ENCODE peak calls at places on chromosome 19, in seven cellular contexts. A is ovary, F is AG10803, U is AG04449, E is heart right ventricle, O is AG04450, C is ascending aorta. H is an unnamed sample.

GRCh38 chr19:21566073-21566472 is 60.7 kb downstream of the ZNF429 start:
- DNase-seq in A (no peak), F (no peak), U (no peak), E (no peak), O (no peak), C (no peak), H (no peak)

GRCh38 chr19:33373701-33374405 is at the start of gene CEBPG:
- DNase-seq in A (peak), F (peak), U (no peak), E (peak), O (no peak), C (no peak), H (no peak)

GRCh38 chr19:31938675-31939074 is 406.7 kb upstream of the ZNF507 start:
- DNase-seq in A (no peak), F (no peak), U (no peak), E (no peak), O (no peak), C (no peak), H (no peak)

GRCh38 chr19:35030257-35031071 is at the start of gene SCN1B:
- DNase-seq in A (peak), F (peak), U (no peak), E (peak), O (no peak), C (peak), H (no peak)

GRCh38 chr19:49690073-49690655 is 752 bp upstream of the CPT1C start:
- DNase-seq in A (no peak), F (no peak), U (no peak), E (no peak), O (no peak), C (no peak), H (no peak)

GRCh38 chr19:12983561-12984142 is 11.6 kb upstream of the NFIX start:
- DNase-seq in A (peak), F (peak), U (no peak), E (peak), O (peak), C (peak), H (no peak)

GRCh38 chr19:11423804-11424318 is 4.7 kb upstream of the RGL3 start:
- DNase-seq in A (no peak), F (no peak), U (no peak), E (no peak), O (no peak), C (no peak), H (no peak)

GRCh38 chr19:13692096-13692495 is 72.2 kb upstream of the MRI1 start:
- DNase-seq in A (no peak), F (peak), U (no peak), E (no peak), O (peak), C (peak), H (peak)

DNA sequence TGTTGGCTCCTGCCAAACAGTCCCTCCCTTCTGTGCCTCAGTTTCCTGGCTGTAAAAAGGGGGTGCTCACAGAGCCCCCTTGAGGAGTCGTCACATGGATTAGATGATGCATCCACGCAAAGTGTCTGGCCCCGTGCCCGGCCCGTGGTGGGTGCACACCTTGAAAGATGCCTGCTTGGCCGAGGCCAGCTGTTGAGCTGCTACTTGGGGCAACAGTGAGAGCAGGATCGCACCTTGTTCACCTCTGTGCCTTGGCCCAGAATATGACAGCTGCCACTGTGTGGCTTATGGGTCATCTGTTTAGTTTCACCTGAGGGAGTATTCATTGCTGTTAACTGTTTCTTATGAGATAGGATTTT is 17.7 kb downstream of the CRTC1 start:
- DNase-seq in A (no peak), F (no peak), U (no peak), E (no peak), O (no peak), C (no peak), H (no peak)
- H3K4me3 ChIP-seq in A (peak), F (peak), U (peak), E (peak), O (no peak), C (peak), H (peak)

GRCh38 chr19:38644719-38645118 is 2.7 kb upstream of the ACTN4 start:
- DNase-seq in A (no peak), F (no peak), U (no peak), E (no peak), O (no peak), C (no peak), H (no peak)

GRCh38 chr19:38649305-38650179 is 2.1 kb downstream of the ACTN4 start:
- DNase-seq in A (no peak), F (no peak), U (no peak), E (peak), O (no peak), C (no peak), H (no peak)

GRCh38 chr19:38648789-38649304 is 1.4 kb downstream of the ACTN4 start:
- DNase-seq in A (no peak), F (no peak), U (no peak), E (no peak), O (no peak), C (no peak), H (no peak)

GRCh38 chr19:38647966-38648788 is 728 bp downstream of the ACTN4 start:
- DNase-seq in A (no peak), F (no peak), U (no peak), E (no peak), O (no peak), C (no peak), H (no peak)

GRCh38 chr19:38647368-38647965 is at the start of gene ACTN4:
- DNase-seq in A (peak), F (peak), U (no peak), E (peak), O (peak), C (peak), H (peak)
- TF ChIP-seq CTCF in A (peak), F (no peak), U (no peak), E (no peak), O (no peak), C (no peak), H (no peak)

GRCh38 chr19:53768401-53768800 is 55.7 kb downstream of the NLRP12 start:
- DNase-seq in A (no peak), F (no peak), U (no peak), E (no peak), O (no peak), C (no peak), H (no peak)

GRCh38 chr19:53775524-53775923 is 48.6 kb downstream of the NLRP12 start:
- DNase-seq in A (no peak), F (no peak), U (no peak), E (no peak), O (no peak), C (no peak), H (no peak)

GRCh38 chr19:53771133-53771532 is 53.0 kb downstream of the NLRP12 start:
- DNase-seq in A (no peak), F (no peak), U (no peak), E (no peak), O (no peak), C (no peak), H (no peak)

GRCh38 chr19:53774011-53774410 is 50.1 kb downstream of the NLRP12 start:
- DNase-seq in A (no peak), F (no peak), U (no peak), E (no peak), O (no peak), C (no peak), H (no peak)

DNA sequence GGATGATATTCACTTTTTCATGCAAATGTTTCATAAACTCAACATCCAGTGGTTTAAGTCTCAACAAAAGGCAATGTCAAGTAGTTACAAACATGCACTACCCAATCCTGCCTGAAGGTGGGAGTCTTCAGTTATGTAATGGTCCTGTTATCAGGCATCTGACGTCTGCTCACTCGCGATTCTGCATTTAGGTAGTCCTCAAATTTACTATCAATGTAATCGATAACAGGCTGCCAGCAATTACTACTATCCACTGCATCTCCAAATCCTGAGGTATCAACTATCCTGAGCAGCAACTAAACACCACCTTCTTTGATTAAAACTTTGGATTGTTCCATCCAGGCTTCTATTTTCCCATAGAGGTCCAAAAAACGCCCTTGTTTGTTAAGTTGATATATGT is 51.2 kb downstream of the NLRP12 start:
- DNase-seq in A (peak), F (peak), U (no peak), E (no peak), O (peak), C (peak), H (peak)
- H3K4me3 ChIP-seq in A (no peak), F (no peak), U (no peak), E (no peak), O (no peak), C (no peak), H (no peak)

GRCh38 chr19:46859637-46860124 is 1.1 kb upstream of the ARHGAP35 start:
- DNase-seq in A (peak), F (peak), U (no peak), E (peak), O (no peak), C (no peak), H (no peak)

GRCh38 chr19:46860125-46860845 is 512 bp upstream of the ARHGAP35 start:
- DNase-seq in A (peak), F (peak), U (peak), E (peak), O (peak), C (peak), H (peak)

GRCh38 chr19:46852830-46853229 is 2.2 kb upstream of the AP2S1 start:
- DNase-seq in A (no peak), F (no peak), U (no peak), E (no peak), O (no peak), C (no peak), H (no peak)

GRCh38 chr19:46860846-46861690 is at the start of gene ARHGAP35:
- DNase-seq in A (no peak), F (no peak), U (no peak), E (peak), O (no peak), C (peak), H (no peak)

DNA sequence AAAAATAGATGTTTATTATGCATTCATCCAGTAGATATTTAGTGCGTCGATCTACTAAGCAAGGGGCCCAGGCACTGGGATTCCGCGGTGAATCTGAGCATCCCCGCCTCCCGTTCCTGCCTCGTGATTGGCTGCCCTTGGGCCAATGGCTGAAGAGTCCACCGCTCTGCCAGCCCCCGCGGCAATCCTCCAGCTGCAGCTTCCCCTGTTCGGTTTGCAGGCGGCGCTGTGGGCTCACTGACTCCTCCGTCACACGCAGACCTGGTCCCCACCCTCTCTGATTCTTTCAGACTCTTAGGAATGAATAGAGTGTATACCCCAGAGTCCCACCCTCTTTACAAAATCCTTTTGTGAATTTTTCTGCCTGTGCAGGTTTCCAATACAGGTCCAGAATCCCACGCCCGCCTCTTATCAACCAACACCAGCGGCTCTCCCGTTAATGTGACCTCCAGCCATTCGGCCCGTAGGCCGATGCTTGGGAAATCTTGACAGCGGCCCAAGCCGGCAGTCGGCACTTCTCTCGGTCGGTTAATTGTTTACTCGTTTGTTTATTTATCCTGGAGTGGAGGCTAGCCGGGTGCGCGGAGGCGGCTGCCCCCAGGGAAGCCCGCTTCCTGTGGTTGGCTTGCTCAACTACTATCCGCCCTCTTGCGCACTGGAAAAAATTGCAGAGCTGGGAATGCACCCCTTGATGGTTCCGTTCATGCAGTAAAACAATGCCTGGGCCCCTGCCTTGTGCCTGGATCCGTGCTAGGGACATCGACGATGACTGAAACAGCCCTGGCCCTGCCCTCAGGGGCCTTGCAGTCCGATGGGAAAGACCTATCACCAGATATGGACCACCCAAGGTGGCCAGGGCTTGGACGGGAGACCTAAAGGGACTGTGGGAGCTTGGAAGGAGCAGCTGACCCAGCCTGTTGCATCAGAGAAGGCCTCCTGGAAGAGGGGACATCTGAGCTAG is 4.5 kb upstream of the ARHGAP35 start:
- DNase-seq in A (peak), F (peak), U (peak), E (peak), O (peak), C (peak), H (peak)
- TF ChIP-seq CTCF in A (peak), F (peak), U (peak), E (peak), O (peak), C (peak), H (peak)

GRCh38 chr19:4100647-4101495 is 23.1 kb downstream of the MAP2K2 start:
- DNase-seq in A (no peak), F (no peak), U (no peak), E (no peak), O (no peak), C (no peak), H (no peak)
- H3K4me3 ChIP-seq in A (no peak), F (no peak), U (no peak), E (no peak), O (no peak), C (no peak), H (no peak)